ENCODE peak calls at places on chromosome 1, in eight cellular contexts. Y, I, J, D, F, U, P and B are unnamed samples.

GRCh38 chr1:210516675-210517459 is 188.2 kb downstream of the HHAT start:
- DNase-seq in Y (no peak), I (no peak), J (no peak), D (no peak), F (no peak), U (no peak), P (no peak), B (no peak)

GRCh38 chr1:30789388-30790255 is 32.0 kb upstream of the LAPTM5 start:
- DNase-seq in Y (peak), I (no peak), J (no peak), D (no peak), F (no peak), U (no peak), P (no peak), B (no peak)

GRCh38 chr1:21774835-21775541 is 8.0 kb downstream of the USP48 start:
- DNase-seq in Y (no peak), I (no peak), J (no peak), D (no peak), F (no peak), U (no peak), P (no peak), B (no peak)

GRCh38 chr1:107196973-107197562 is 56.2 kb downstream of the NTNG1 start:
- DNase-seq in Y (no peak), I (no peak), J (peak), D (peak), F (peak), U (no peak), P (no peak), B (peak)

GRCh38 chr1:19606817-19607706 is 37.0 kb upstream of the NBL1 start:
- DNase-seq in Y (no peak), I (no peak), J (no peak), D (no peak), F (no peak), U (peak), P (no peak), B (no peak)

GRCh38 chr1:156045070-156045469 is 8.5 kb downstream of the UBQLN4 start:
- DNase-seq in Y (no peak), I (no peak), J (no peak), D (no peak), F (no peak), U (no peak), P (no peak), B (no peak)

GRCh38 chr1:169680377-169681019 is 30.9 kb downstream of the SELL start:
- DNase-seq in Y (peak), I (no peak), J (no peak), D (no peak), F (no peak), U (no peak), P (no peak), B (no peak)

GRCh38 chr1:177969109-177969508 is 749 bp downstream of the SEC16B start:
- DNase-seq in Y (no peak), I (peak), J (no peak), D (no peak), F (peak), U (no peak), P (no peak), B (no peak)

GRCh38 chr1:232306269-232306911 is 323.5 kb downstream of the SIPA1L2 start:
- DNase-seq in Y (no peak), I (peak), J (no peak), D (no peak), F (no peak), U (peak), P (no peak), B (peak)

GRCh38 chr1:6438047-6438525 is 13.5 kb downstream of the ESPN start:
- DNase-seq in Y (peak), I (peak), J (no peak), D (peak), F (peak), U (peak), P (no peak), B (peak)

GRCh38 chr1:37477198-37477931 is 3.0 kb downstream of the ZC3H12A start:
- DNase-seq in Y (peak), I (peak), J (no peak), D (peak), F (peak), U (peak), P (no peak), B (peak)
- TF ChIP-seq POLR2A in Y (peak), I (no peak), J (no peak), D (no peak), F (no peak), U (no peak), P (no peak), B (peak)

GRCh38 chr1:67717876-67718275 is 32.9 kb downstream of the GADD45A start:
- DNase-seq in Y (no peak), I (no peak), J (no peak), D (no peak), F (peak), U (no peak), P (no peak), B (peak)
- TF ChIP-seq POLR2AphosphoS5 in Y (no peak), I (no peak), J (no peak), D (no peak), F (no peak), U (no peak), P (no peak), B (no peak)

DNA sequence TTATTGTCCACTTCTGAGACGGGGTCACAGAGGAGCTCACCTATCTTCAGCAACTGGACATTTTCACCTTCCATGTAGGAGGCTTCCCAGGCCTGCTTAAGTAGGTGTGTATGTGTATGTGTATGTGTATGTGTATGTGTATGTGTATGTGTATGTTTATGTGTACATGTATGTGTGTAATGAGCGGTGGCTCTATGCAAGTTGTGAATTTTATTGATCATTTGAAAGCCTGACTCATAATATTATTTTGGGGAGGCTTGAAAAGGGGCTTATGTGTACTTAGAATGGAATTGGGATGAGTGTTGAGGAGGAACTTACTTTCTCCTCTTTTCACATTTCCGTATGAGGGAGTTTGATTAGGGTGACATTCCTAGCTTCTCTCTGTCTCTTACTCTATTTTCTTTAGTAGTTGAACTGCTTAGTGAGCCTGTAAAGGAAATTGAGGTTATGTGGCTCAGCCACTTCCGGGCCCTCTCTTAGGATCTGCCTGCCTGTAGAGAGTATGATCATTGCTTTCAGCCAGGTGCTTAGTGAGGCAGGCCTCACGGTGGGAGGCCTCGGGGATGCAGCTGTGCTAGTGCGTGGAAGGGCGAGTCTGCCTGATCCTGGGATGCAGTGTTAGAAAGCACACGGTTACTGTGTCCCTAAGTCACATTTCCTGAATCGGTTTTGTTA is 61.0 kb downstream of the IER5 start:
- DNase-seq in Y (peak), I (peak), J (no peak), D (no peak), F (no peak), U (no peak), P (no peak), B (peak)
- H3K27ac ChIP-seq in Y (peak), I (no peak), J (no peak), D (no peak), F (no peak), U (no peak), P (peak), B (no peak)

GRCh38 chr1:81801032-81801833 is 499 bp downstream of the ADGRL2 start:
- DNase-seq in Y (peak), I (peak), J (no peak), D (no peak), F (peak), U (peak), P (no peak), B (peak)
- TF ChIP-seq POLR2A in Y (peak), I (no peak), J (no peak), D (no peak), F (peak), U (no peak), P (no peak), B (peak)

DNA sequence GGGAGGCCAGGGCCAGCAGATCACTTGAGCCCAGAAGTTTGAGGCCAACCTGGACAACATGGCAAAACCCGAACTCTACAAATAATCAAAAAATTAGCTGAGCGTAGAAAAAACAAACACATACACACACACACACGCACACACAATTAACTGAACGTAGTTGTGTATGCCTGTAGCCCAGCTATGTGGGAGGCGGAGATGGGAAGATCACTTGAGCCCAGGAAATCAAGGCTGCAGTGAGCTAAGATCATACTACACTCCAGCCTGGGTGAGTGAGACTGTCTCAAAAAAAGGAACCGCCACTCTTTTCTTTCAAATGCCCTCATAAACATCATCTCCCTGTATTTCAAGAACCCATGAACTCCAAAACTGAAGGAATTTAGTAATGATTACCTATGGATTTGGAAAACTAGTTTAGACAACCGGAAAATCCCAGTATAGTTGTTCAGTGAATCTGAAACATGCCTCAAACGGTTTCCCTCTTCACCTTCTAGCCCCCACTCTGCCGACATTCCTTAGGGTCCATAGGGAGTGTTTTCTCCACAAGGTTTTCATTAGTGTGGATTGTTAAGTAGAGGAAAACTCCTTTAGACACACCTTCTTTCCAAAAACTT is 4.5 kb downstream of the TXNIP start:
- DNase-seq in Y (no peak), I (peak), J (no peak), D (no peak), F (no peak), U (no peak), P (no peak), B (no peak)
- TF ChIP-seq POLR2AphosphoS5 in Y (peak), I (no peak), J (no peak), D (peak), F (peak), U (no peak), P (no peak), B (no peak)